ENCODE peak calls at places on chromosomes 5 and 9, in seven cellular contexts. H is pancreas; G is CD8-positive, alpha-beta memory T cell; T is mesenchymal stem cell; S is cardiac muscle cell; R is lung; F is AG04450. B is an unnamed sample.
A peak's percentile ranks its signal among the peaks of the same experiment; 100 is the strongest.

GRCh38 chr5:103358305-103358996 is 99.9 kb downstream of the MACIR start:
- DNase-seq in T (no peak), S (peak; percentile 35), G (no peak), H (no peak), F (no peak), R (no peak), B (no peak)

GRCh38 chr5:22504411-22504810 is 348.7 kb downstream of the CDH12 start:
- DNase-seq in R (no peak), T (no peak), F (no peak), S (no peak), H (no peak), G (no peak), B (no peak)

GRCh38 chr5:172715421-172715780 is 55.6 kb downstream of the DUSP1 start:
- DNase-seq in T (no peak), R (no peak), S (no peak), G (no peak), F (no peak), H (peak; percentile 42), B (no peak)

GRCh38 chr5:14720236-14720923 is 55.9 kb downstream of the OTULIN start:
- DNase-seq in R (no peak), G (no peak), S (no peak), T (peak; percentile 77), F (no peak), H (no peak), B (no peak)

GRCh38 chr9:96609732-96610131 is 9.9 kb downstream of the CDC14B start:
- DNase-seq in F (no peak), S (no peak), H (no peak), R (no peak), G (no peak), T (no peak), B (no peak)

GRCh38 chr5:135602882-135603721 is 24.3 kb upstream of the CXCL14 start:
- DNase-seq in S (peak; percentile 12), H (no peak), T (no peak), F (no peak), R (no peak), G (no peak), B (no peak)

GRCh38 chr9:101270325-101270701 is 114.5 kb downstream of the BAAT start:
- DNase-seq in T (no peak), G (no peak), S (no peak), F (no peak), H (no peak), R (no peak), B (no peak)

GRCh38 chr5:165209101-165209727 is 1703.8 kb downstream of the MAT2B start:
- DNase-seq in T (peak; percentile 44), F (no peak), G (no peak), R (no peak), H (no peak), S (peak; percentile 50), B (no peak)

GRCh38 chr9:27386759-27387158 is 89.8 kb upstream of the EQTN start:
- DNase-seq in F (no peak), R (no peak), H (no peak), G (no peak), S (no peak), T (no peak), B (no peak)

GRCh38 chr9:87657190-87657589 is 68.7 kb upstream of the CTSL start:
- DNase-seq in S (no peak), T (no peak), H (no peak), G (no peak), F (no peak), R (no peak), B (no peak)

GRCh38 chr9:95793924-95794828 is 81.3 kb upstream of the ERCC6L2 start:
- DNase-seq in R (no peak), H (no peak), F (peak; percentile 91), G (no peak), S (no peak), T (peak; percentile 61), B (no peak)

DNA sequence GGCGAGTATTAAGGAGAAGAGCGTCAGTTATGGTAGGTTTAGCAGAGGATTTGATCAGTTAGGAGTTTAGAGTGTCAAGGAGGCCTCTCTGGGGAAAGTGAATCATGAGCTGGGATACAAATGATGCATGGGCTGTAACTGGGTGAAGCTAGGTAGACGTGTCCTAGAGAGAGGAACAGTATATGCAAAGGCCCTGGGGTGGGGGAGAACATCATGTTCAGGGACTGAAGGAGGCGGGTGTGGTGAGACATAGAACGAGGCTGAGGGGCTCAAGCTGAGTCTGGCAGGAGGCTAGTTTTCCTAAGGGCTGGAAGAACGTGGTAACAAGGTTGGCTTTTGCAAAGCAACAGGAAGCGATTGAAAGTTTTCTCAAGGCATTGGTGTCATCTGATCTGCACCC is 10.5 kb downstream of the TMEM268 start:
- DNase-seq in S (no peak), G (no peak), R (no peak), F (no peak), T (no peak), H (no peak), B (no peak)
- H3K27ac ChIP-seq in S (no peak overlapping the region), G (no peak overlapping the region), R (no peak overlapping the region), F (peak overlapping the region; percentile 11), T (no peak overlapping the region), H (no peak overlapping the region), B (no peak overlapping the region)

DNA sequence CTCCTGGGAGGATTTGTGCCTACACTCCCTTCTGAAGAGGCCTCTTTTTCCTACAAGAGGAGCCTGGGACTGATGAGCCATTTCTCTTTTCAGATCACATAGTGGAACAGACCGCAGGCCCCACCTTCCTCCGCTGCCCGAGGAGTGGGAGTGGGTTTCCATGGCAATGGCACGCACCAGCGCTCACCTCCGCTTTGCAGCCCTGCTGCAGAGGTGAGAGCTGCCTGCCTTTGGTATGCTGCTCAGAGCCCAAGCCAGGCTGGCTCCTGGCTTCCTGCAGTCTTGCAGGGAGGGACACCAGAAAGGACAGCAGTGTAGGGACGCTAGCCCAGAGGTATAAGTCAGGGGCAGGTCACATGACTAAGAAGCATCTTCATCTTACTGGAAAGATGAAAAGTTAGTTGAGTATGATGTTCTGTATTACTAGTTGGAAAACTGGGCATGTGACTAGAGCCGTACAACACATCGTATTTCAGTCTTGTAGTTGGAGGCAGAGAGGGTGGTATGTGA is 12.4 kb downstream of the PTTG1 start:
- DNase-seq in S (peak; percentile 11), G (no peak), R (no peak), H (peak; percentile 60), T (no peak), F (no peak), B (peak; percentile 68)
- H3K27ac ChIP-seq in S (no peak overlapping the region), G (no peak overlapping the region), R (no peak overlapping the region), H (no peak overlapping the region), T (peak overlapping the region; percentile 65), F (no peak overlapping the region), B (peak overlapping the region; percentile 85)

GRCh38 chr9:131434673-131435072 is 40.8 kb downstream of the PRRC2B start:
- DNase-seq in H (no peak), F (no peak), G (no peak), S (no peak), R (no peak), T (no peak), B (no peak)
- H3K27ac ChIP-seq in H (no peak overlapping the region), F (no peak overlapping the region), G (no peak overlapping the region), S (no peak overlapping the region), R (no peak overlapping the region), T (peak overlapping the region; percentile 11), B (no peak overlapping the region)

GRCh38 chr9:134379774-134380431 is 53.6 kb downstream of the RXRA start:
- DNase-seq in T (no peak), H (no peak), S (no peak), R (no peak), G (no peak), F (no peak), B (no peak)
- H3K27ac ChIP-seq in T (peak overlapping the region; percentile 66), H (peak overlapping the region; percentile 46), S (no peak overlapping the region), R (no peak overlapping the region), G (no peak overlapping the region), F (no peak overlapping the region), B (no peak overlapping the region)

DNA sequence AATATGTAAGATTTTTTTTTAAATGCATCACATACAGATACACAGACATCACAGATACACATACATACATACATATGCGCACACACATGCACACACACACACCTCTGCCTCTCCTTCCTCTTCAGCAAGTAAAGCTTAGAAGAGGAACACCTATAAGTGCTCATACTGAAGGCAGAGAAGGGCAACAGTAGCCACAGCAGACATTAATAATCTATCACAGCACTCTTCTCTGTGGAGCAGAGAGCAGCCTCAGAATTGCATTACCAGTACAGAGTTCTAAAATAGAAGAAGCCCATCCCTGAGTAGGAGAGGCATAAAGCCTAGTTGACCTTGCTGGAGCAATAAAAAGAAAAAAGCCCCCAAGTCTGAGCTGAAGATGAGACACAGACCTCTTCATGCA is 110.6 kb downstream of the MLLT3 start:
- DNase-seq in F (no peak), H (no peak), T (peak; percentile 9), R (no peak), G (no peak), S (no peak), B (no peak)
- H3K27ac ChIP-seq in F (no peak overlapping the region), H (no peak overlapping the region), T (no peak overlapping the region), R (no peak overlapping the region), G (no peak overlapping the region), S (peak overlapping the region; percentile 74), B (no peak overlapping the region)

GRCh38 chr5:143170977-143171376 is 232.5 kb downstream of the NR3C1 start:
- DNase-seq in H (no peak), F (no peak), G (no peak), S (no peak), R (no peak), T (no peak), B (no peak)
- H3K27ac ChIP-seq in H (no peak overlapping the region), F (no peak overlapping the region), G (no peak overlapping the region), S (no peak overlapping the region), R (no peak overlapping the region), T (no peak overlapping the region), B (no peak overlapping the region)

DNA sequence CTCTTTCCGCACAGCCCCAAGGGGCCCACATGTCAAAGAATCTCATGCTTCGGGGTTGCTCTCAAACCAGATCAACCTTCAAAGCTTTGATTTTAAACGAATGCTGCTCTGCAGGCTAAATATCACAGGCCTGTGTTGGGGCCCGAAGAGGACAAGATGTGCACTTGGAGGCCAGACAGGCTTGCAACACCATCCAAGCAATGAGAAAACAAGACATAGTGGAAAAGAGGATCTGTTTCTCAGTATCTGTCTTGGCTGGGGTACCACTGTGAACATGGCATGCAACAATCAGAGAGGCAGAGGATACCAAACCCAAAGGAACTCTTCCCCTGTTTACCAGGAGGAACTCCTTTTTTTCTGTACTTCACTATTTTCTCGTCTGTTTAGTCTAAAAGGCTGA is 321.8 kb downstream of the SLIT3 start:
- DNase-seq in H (no peak), G (no peak), S (no peak), F (no peak), R (no peak), T (no peak), B (no peak)
- H3K27ac ChIP-seq in H (no peak overlapping the region), G (no peak overlapping the region), S (no peak overlapping the region), F (no peak overlapping the region), R (no peak overlapping the region), T (no peak overlapping the region), B (no peak overlapping the region)

GRCh38 chr5:43063731-43064171 is 23.6 kb upstream of the ANXA2R start:
- DNase-seq in S (no peak), T (no peak), G (peak; percentile 11), H (no peak), R (no peak), F (no peak), B (no peak)
- H3K27ac ChIP-seq in S (no peak overlapping the region), T (peak overlapping the region; percentile 89), G (peak overlapping the region; percentile 99), H (peak overlapping the region; percentile 99), R (peak overlapping the region; percentile 86), F (peak overlapping the region; percentile 96), B (peak overlapping the region; percentile 97)

DNA sequence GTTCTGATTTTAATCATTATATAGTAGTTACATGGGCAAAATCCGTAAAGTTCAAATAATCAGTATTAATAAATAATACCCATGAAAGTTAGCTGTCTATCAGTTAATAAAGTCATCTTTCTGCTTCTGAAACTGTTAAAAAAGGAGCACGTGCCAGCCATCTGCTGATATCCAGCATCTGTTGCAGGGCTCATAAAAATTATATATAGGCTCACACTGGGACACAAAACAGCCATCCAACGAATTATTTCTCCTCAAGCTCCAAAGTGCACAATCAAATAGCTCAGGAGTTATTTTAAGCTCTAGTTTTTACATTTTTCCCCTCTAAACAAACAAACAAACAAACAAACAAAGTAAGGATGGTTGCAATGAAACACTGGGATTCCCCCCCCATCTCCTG is 48.3 kb downstream of the MRPS27 start:
- DNase-seq in S (no peak), H (no peak), T (no peak), F (no peak), G (no peak), R (no peak), B (no peak)
- H3K27ac ChIP-seq in S (no peak overlapping the region), H (no peak overlapping the region), T (no peak overlapping the region), F (no peak overlapping the region), G (no peak overlapping the region), R (no peak overlapping the region), B (no peak overlapping the region)

B was measured in caudate nucleus.